ENCODE peak calls at places on chromosome 13, in five cellular contexts. E is stimulated activated CD8-positive, alpha-beta memory T cell treated with anti-CD3 and anti-CD28 coated beads, Interleukin-4, amount 100 ng/mL, for 4 hours; D is nucleus accumbens; W is hypothalamus; T is nephron progenitor cell. B is an unnamed sample.

GRCh38 chr13:50081106-50081898 is 66.1 kb downstream of the KCNRG start:
- DNase-seq in E (peak), D (peak), W (peak), T (peak), B (no peak)

GRCh38 chr13:24671367-24672117 is 8.7 kb upstream of the ATP12A start:
- DNase-seq in E (no peak), D (no peak), W (peak), T (no peak), B (no peak)

GRCh38 chr13:100129605-100130004 is 40.7 kb downstream of the PCCA start:
- DNase-seq in E (no peak), D (no peak), W (no peak), T (no peak), B (no peak)

GRCh38 chr13:110593430-110594130 is 21.8 kb upstream of the NAXD start:
- DNase-seq in E (no peak), D (no peak), W (no peak), T (no peak), B (peak)

GRCh38 chr13:42392180-42392579 is 120.2 kb downstream of the AKAP11 start:
- DNase-seq in E (no peak), D (no peak), W (no peak), T (no peak), B (no peak)

GRCh38 chr13:26051231-26052135 is at the start of gene SHISA2:
- DNase-seq in E (no peak), D (peak), W (peak), T (peak), B (no peak)

GRCh38 chr13:76954568-76954967 is 6.3 kb downstream of the ACOD1 start:
- DNase-seq in E (no peak), D (no peak), W (no peak), T (no peak), B (no peak)

GRCh38 chr13:41384749-41385503 is 72.4 kb upstream of the RGCC start:
- DNase-seq in E (no peak), D (no peak), W (no peak), T (no peak), B (no peak)

GRCh38 chr13:93364166-93364565 is 137.6 kb downstream of the GPC6 start:
- DNase-seq in E (no peak), D (no peak), W (no peak), T (no peak), B (no peak)

GRCh38 chr13:79477968-79478367 is 3.0 kb upstream of the NDFIP2 start:
- DNase-seq in E (no peak), D (no peak), W (no peak), T (no peak), B (no peak)

GRCh38 chr13:24511019-24511823 is 1.4 kb downstream of the PARP4 start:
- DNase-seq in E (peak), D (no peak), W (no peak), T (no peak), B (no peak)

GRCh38 chr13:87089391-87089790 is 581.8 kb upstream of the SLITRK5 start:
- DNase-seq in E (no peak), D (no peak), W (no peak), T (no peak), B (no peak)

GRCh38 chr13:26132756-26133155 is 80.9 kb upstream of the SHISA2 start:
- DNase-seq in E (no peak), D (no peak), W (no peak), T (no peak), B (no peak)

GRCh38 chr13:33785384-33785783 is 32.6 kb upstream of the RFC3 start:
- DNase-seq in E (no peak), D (no peak), W (no peak), T (no peak), B (no peak)

GRCh38 chr13:51534075-51534817 is 50.0 kb upstream of the WDFY2 start:
- DNase-seq in E (no peak), D (peak), W (peak), T (no peak), B (no peak)

GRCh38 chr13:112057736-112058518 is 9.0 kb upstream of the SOX1 start:
- DNase-seq in E (no peak), D (no peak), W (no peak), T (no peak), B (no peak)

GRCh38 chr13:40389081-40389641 is 277.3 kb downstream of the FOXO1 start:
- DNase-seq in E (no peak), D (no peak), W (no peak), T (no peak), B (no peak)

GRCh38 chr13:22210134-22210930 is 539.5 kb downstream of the FGF9 start:
- DNase-seq in E (no peak), D (no peak), W (no peak), T (no peak), B (no peak)

GRCh38 chr13:49419292-49419691 is 24.6 kb downstream of the CAB39L start:
- DNase-seq in E (no peak), D (no peak), W (no peak), T (no peak), B (no peak)

GRCh38 chr13:75739244-75739868 is 103.2 kb downstream of the LMO7 start:
- DNase-seq in E (no peak), D (no peak), W (no peak), T (no peak), B (no peak)

GRCh38 chr13:86906458-86906857 is 764.7 kb upstream of the SLITRK5 start:
- DNase-seq in E (no peak), D (no peak), W (no peak), T (no peak), B (no peak)

GRCh38 chr13:113121928-113122420 is 625 bp upstream of the F10 start:
- DNase-seq in E (no peak), D (no peak), W (no peak), T (no peak), B (no peak)

GRCh38 chr13:112182831-112183543 is 116.0 kb downstream of the SOX1 start:
- DNase-seq in E (no peak), D (no peak), W (no peak), T (no peak), B (no peak)

GRCh38 chr13:62556973-62557372 is 1141.3 kb upstream of the PCDH20 start:
- DNase-seq in E (no peak), D (no peak), W (no peak), T (no peak), B (no peak)

GRCh38 chr13:37602743-37603381 is 4.3 kb upstream of the POSTN start:
- DNase-seq in E (no peak), D (no peak), W (no peak), T (no peak), B (no peak)

GRCh38 chr13:74052402-74052928 is 81.7 kb downstream of the KLF12 start:
- DNase-seq in E (no peak), D (no peak), W (no peak), T (no peak), B (no peak)

GRCh38 chr13:100860866-100861265 is 186.3 kb upstream of the TMTC4 start:
- DNase-seq in E (no peak), D (no peak), W (no peak), T (no peak), B (no peak)

GRCh38 chr13:40508112-40508511 is 158.3 kb downstream of the FOXO1 start:
- DNase-seq in E (no peak), D (no peak), W (no peak), T (no peak), B (no peak)

GRCh38 chr13:34357435-34358232 is 539.7 kb downstream of the RFC3 start:
- DNase-seq in E (no peak), D (no peak), W (no peak), T (no peak), B (no peak)

GRCh38 chr13:23980160-23980551 is 82.9 kb upstream of the C1QTNF9B start:
- DNase-seq in E (peak), D (peak), W (peak), T (peak), B (no peak)

GRCh38 chr13:111402441-111402840 is 82.0 kb downstream of the TEX29 start:
- DNase-seq in E (no peak), D (no peak), W (no peak), T (no peak), B (no peak)

GRCh38 chr13:102582256-102582655 is 14.5 kb upstream of the TPP2 start:
- DNase-seq in E (no peak), D (no peak), W (no peak), T (no peak), B (no peak)

GRCh38 chr13:91278888-91279287 is 68.6 kb upstream of the MIR17HG start:
- DNase-seq in E (no peak), D (no peak), W (no peak), T (no peak), B (no peak)

GRCh38 chr13:91270031-91270430 is 77.5 kb upstream of the MIR17HG start:
- DNase-seq in E (no peak), D (no peak), W (no peak), T (no peak), B (no peak)

GRCh38 chr13:28094311-28094710 is 6.1 kb downstream of the FLT3 start:
- DNase-seq in E (no peak), D (no peak), W (no peak), T (no peak), B (no peak)